ENCODE peak calls at places on chromosome 2, in four cellular contexts. J, P, Z and A are unnamed samples.

GRCh38 chr2:165238295-165238694 is 919 bp upstream of the SCN2A start:
- DNase-seq in J (no peak), P (no peak), Z (no peak), A (no peak)

GRCh38 chr2:240383099-240383758 is 52.2 kb upstream of the GPC1 start:
- DNase-seq in J (no peak), P (no peak), Z (no peak), A (no peak)

GRCh38 chr2:11899264-11899818 is 152.9 kb downstream of the LPIN1 start:
- DNase-seq in J (no peak), P (peak; percentile 15), Z (no peak), A (no peak)

GRCh38 chr2:217402622-217403383 is 542.9 kb upstream of the TNP1 start:
- DNase-seq in J (no peak), P (no peak), Z (no peak), A (no peak)

GRCh38 chr2:226838758-226839555 is 3.1 kb downstream of the RHBDD1 start:
- DNase-seq in J (no peak), P (no peak), Z (peak; percentile 67), A (no peak)

GRCh38 chr2:239496700-239497099 is 95.9 kb upstream of the HDAC4 start:
- DNase-seq in J (no peak), P (peak; percentile 58), Z (no peak), A (no peak)

GRCh38 chr2:104862061-104862941 is 8.4 kb downstream of the POU3F3 start:
- DNase-seq in J (no peak), P (no peak), Z (no peak), A (no peak)

GRCh38 chr2:42068571-42069178 is 20.9 kb downstream of the PKDCC start:
- DNase-seq in J (no peak), P (no peak), Z (no peak), A (no peak)

DNA sequence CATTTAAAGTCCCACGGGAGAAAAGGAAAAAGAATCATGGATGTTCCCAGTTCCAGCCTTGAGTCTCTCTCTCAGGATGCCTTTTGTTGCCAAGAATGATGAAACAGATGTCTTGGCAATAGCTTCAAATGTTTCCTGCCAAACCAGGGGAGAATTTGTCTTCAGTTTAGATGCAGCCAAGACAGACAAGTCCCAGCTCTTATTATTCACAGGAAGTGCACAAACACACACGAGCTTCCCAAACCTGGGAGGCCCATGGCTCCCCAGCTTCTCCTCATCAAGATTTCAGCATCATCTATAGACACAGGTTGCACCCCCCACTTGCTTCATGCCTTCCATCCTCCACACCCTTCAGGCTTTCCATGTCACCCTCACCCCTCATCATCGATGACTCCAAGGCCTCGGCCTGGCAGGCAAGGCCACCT is 45.9 kb downstream of the HS1BP3 start:
- DNase-seq in J (no peak), P (no peak), Z (no peak), A (no peak)
- TF ChIP-seq CBX5 in J (no peak), P (no peak), Z (no peak), A (no peak)

GRCh38 chr2:88196490-88197087 is 26.4 kb downstream of the THNSL2 start:
- DNase-seq in J (no peak), P (no peak), Z (no peak), A (no peak)

GRCh38 chr2:88197732-88198131 is 27.6 kb downstream of the THNSL2 start:
- DNase-seq in J (no peak), P (no peak), Z (no peak), A (no peak)

GRCh38 chr2:88198308-88198707 is 28.2 kb downstream of the THNSL2 start:
- DNase-seq in J (no peak), P (no peak), Z (no peak), A (no peak)

GRCh38 chr2:88201811-88202169 is 31.6 kb downstream of the THNSL2 start:
- DNase-seq in J (no peak), P (no peak), Z (no peak), A (no peak)

DNA sequence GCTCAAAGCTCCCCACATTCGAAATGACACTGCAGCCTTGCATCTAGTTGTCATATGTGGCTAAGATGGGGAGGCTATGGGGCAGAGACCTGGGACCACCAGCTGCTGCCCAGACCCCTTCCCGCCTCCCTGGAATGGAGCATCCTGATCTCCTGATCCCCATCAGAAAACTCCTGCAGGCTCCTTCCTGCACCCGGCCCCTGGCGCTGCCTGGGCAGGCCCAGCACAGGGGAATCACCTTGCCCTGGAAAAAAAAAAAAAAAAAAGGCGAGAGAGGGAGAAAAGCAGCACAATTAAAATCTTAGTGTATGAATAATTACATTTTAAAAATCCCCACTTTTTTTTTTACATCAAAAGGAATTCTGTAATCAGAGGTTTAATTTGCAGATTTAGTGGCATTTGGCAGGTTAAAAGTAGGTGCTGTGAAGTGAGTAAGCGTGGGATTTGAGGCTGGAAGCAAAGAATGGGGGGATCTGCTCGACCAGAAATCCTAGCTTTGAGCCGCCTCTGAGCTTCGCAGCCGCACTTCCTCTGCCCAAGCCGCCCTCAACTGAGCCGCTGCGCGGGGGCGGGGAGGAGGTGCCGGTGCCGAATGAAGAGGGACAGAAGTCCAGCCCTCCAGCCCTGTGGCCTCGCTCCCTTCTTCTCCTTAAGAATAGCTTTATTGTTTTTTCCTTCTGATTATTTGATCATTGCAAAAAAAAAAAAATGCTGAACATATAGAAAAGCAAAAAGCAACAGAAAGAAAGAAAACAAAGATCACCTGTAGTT is 30.0 kb downstream of the THNSL2 start:
- DNase-seq in J (no peak), P (no peak), Z (peak; percentile 33), A (peak; percentile 73)
- H3K9ac ChIP-seq in J (no peak overlapping the region), P (no peak overlapping the region), Z (peak overlapping the region; percentile 42), A (no peak overlapping the region)

GRCh38 chr2:27427863-27428212 is 593 bp upstream of the NRBP1 start:
- DNase-seq in J (no peak), P (no peak), Z (no peak), A (no peak)
- TF ChIP-seq CBX5 in J (no peak), P (no peak), Z (no peak), A (no peak)

GRCh38 chr2:39448169-39448502 is 11.1 kb upstream of the MAP4K3 start:
- DNase-seq in J (no peak), P (no peak), Z (peak; percentile 87), A (no peak)

GRCh38 chr2:39445934-39446333 is 8.8 kb upstream of the MAP4K3 start:
- DNase-seq in J (no peak), P (no peak), Z (no peak), A (no peak)

GRCh38 chr2:39451954-39452353 is 14.9 kb upstream of the MAP4K3 start:
- DNase-seq in J (no peak), P (no peak), Z (no peak), A (no peak)

GRCh38 chr2:39443009-39443408 is 5.9 kb upstream of the MAP4K3 start:
- DNase-seq in J (no peak), P (no peak), Z (no peak), A (no peak)

DNA sequence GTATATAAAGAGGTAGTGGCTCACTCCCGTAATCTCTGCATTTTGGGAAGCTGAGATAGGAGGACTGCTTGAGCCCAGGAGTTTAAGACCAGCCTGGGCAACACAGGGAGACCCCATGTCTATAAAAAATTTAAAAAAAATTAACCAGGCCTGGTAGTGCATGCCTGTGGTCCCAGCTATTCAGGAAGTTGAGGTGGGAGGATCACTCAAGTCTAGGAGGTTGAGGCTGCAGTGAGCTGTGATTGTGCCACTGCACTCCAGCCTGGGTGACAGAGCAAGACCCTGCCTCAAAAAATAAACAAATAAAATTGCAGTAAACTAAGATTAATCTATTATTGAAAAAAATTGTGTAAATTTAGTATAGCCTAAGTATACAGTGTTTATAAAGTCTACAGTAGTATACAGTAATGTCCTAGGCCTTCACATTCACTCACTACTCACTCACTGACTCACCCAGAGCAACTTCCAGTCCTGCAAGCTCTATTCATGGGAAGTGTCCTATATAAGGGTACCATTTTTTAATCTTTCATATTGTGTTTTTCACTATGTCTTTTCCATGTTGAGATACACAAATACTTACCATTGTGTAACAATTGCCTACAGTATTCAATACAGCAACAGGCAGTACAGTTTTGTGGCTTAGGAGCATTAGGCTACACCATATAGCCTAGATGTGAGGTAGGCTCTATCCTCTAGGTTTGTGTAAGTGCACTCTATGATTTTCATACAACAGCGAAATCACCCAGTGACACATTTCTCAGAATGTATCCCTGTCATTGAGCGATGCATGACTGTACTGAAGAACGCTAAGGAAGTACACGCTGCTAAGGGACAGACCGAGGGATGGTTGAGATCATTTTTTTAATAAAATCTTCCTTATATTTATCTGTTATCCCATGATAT is 10.4 kb upstream of the MAP4K3 start:
- DNase-seq in J (no peak), P (no peak), Z (no peak), A (no peak)
- H3K9ac ChIP-seq in J (no peak overlapping the region), P (no peak overlapping the region), Z (no peak overlapping the region), A (no peak overlapping the region)

DNA sequence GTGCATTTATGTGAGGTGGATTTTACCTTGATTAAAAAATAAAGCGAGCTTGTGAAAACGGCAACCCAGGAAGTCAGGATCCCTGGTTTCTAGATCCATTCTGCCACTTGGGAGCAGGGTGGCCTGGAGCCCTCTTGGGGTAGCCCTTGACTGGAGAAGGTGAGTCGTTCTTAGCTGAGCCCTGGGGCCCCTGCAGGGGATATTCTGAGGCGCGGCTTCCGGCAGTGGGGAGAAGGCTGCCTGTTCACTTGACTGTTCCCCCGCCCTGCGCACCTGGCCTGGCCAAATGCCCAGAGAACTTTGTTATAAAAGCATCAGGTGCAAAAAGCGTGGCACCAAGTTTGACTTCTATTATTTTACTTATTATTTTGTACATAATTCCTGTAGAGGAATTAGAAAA is 221.9 kb downstream of the DYSF start:
- DNase-seq in J (no peak), P (no peak), Z (no peak), A (no peak)
- TF ChIP-seq CBX5 in J (no peak), P (no peak), Z (no peak), A (no peak)

GRCh38 chr2:138428710-138429440 is 72.7 kb upstream of the SPOPL start:
- DNase-seq in J (no peak), P (no peak), Z (no peak), A (no peak)
- H3K9ac ChIP-seq in J (no peak overlapping the region), P (no peak overlapping the region), Z (no peak overlapping the region), A (no peak overlapping the region)

GRCh38 chr2:25332571-25332970 is 9.2 kb downstream of the DNMT3A start:
- DNase-seq in J (no peak), P (no peak), Z (no peak), A (no peak)

GRCh38 chr2:25330273-25330672 is 11.5 kb downstream of the DNMT3A start:
- DNase-seq in J (no peak), P (no peak), Z (no peak), A (no peak)

GRCh38 chr2:25333981-25334380 is 7.7 kb downstream of the DNMT3A start:
- DNase-seq in J (no peak), P (no peak), Z (no peak), A (no peak)

GRCh38 chr2:25330937-25331336 is 10.8 kb downstream of the DNMT3A start:
- DNase-seq in J (no peak), P (no peak), Z (no peak), A (no peak)

DNA sequence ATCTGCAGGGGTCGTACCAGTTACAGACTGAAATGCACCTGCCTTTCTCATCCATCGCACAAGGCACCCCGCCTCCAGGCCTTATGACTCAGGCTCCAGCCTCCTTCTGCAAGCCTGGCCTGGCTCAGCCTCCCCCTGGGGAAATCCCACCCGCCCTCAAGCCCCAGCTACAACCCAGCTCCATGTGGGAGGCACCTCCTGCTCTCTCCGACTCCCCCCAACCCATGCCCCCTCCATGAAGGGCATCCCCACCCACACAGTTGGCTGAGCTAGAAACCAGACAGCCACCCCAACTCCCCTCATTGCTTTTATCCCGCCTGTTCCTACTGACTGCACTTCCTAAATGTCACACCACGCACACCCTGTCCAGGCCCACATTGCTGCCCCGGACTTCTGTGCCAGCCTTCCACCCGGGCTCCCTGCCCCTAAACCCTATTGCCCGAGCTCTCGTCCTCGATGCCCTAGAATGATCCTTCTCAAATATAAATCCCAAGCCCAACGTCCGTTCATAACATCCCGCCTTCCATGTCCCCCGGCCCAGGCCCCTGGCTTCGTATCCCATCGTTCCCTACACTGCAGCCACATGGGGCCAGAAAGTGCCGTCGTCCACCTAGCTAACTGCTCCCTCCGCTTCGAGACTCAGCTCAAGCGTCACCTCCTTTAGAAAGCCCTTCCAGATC is 9.9 kb downstream of the DNMT3A start:
- DNase-seq in J (no peak), P (no peak), Z (no peak), A (no peak)
- TF ChIP-seq CBX5 in J (no peak), P (no peak), Z (no peak), A (no peak)